ENCODE peak calls at places on chromosomes 13 and 19, in four cellular contexts. W, O, G and E are unnamed samples.

GRCh38 chr19:35002037-35002535 is 2.0 kb downstream of the GRAMD1A start:
- DNase-seq in W (no peak), O (no peak), G (no peak), E (no peak)

GRCh38 chr13:56528040-56528760 is 612.5 kb upstream of the PRR20A start:
- DNase-seq in W (no peak), O (no peak), G (no peak), E (no peak)

GRCh38 chr13:85508683-85509329 is 290.4 kb downstream of the SLITRK6 start:
- DNase-seq in W (no peak), O (no peak), G (peak; percentile 21), E (no peak)

GRCh38 chr13:27432180-27432579 is 7.8 kb downstream of the GTF3A start:
- DNase-seq in W (no peak), O (no peak), G (no peak), E (no peak)

GRCh38 chr19:15031675-15032074 is 17.6 kb upstream of the CASP14 start:
- DNase-seq in W (no peak), O (no peak), G (no peak), E (no peak)

GRCh38 chr13:46615888-46616531 is 63.0 kb downstream of the LRCH1 start:
- DNase-seq in W (no peak), O (no peak), G (peak; percentile 60), E (no peak)

GRCh38 chr13:58680115-58680514 is 1048.6 kb downstream of the PCDH17 start:
- DNase-seq in W (no peak), O (no peak), G (no peak), E (no peak)

GRCh38 chr13:80988752-80989151 is 647.8 kb upstream of the SPRY2 start:
- DNase-seq in W (no peak), O (peak; percentile 17), G (no peak), E (no peak)

GRCh38 chr13:75091707-75092106 is 390.3 kb downstream of the TBC1D4 start:
- DNase-seq in W (no peak), O (no peak), G (no peak), E (no peak)

GRCh38 chr13:46197299-46197975 is 14.3 kb upstream of the LRRC63 start:
- DNase-seq in W (no peak), O (no peak), G (no peak), E (no peak)

GRCh38 chr19:32233091-32233490 is 112.3 kb upstream of the ZNF507 start:
- DNase-seq in W (no peak), O (no peak), G (no peak), E (no peak)

GRCh38 chr13:40536443-40537113 is 129.9 kb downstream of the FOXO1 start:
- DNase-seq in W (no peak), O (no peak), G (no peak), E (no peak)

GRCh38 chr13:57629821-57630235 is 1.7 kb upstream of the PCDH17 start:
- DNase-seq in W (peak; percentile 41), O (peak; percentile 85), G (peak; percentile 76), E (peak; percentile 72)

GRCh38 chr19:51450730-51451307 is 7.4 kb downstream of the SIGLEC8 start:
- DNase-seq in W (no peak), O (no peak), G (no peak), E (peak; percentile 82)

GRCh38 chr13:33251131-33251629 is 34.4 kb downstream of the STARD13 start:
- DNase-seq in W (no peak), O (no peak), G (peak; percentile 97), E (peak; percentile 74)

GRCh38 chr13:109779074-109779473 is 7.3 kb downstream of the IRS2 start:
- DNase-seq in W (peak; percentile 85), O (no peak), G (no peak), E (no peak)

GRCh38 chr19:19110410-19111137 is 27.7 kb downstream of the TMEM161A start:
- DNase-seq in W (no peak), O (no peak), G (peak; percentile 21), E (no peak)

GRCh38 chr19:13983213-13983889 is 22.8 kb downstream of the RFX1 start:
- DNase-seq in W (peak; percentile 63), O (no peak), G (no peak), E (no peak)

GRCh38 chr13:44108345-44108858 is 228.7 kb downstream of the LACC1 start:
- DNase-seq in W (no peak), O (no peak), G (no peak), E (no peak)

GRCh38 chr19:40754611-40755247 is 3.7 kb downstream of the SNRPA start:
- DNase-seq in W (no peak), O (no peak), G (peak; percentile 14), E (no peak)

GRCh38 chr13:112616586-112617381 is 28.8 kb upstream of the TUBGCP3 start:
- DNase-seq in W (no peak), O (peak; percentile 44), G (peak; percentile 49), E (peak; percentile 46)

GRCh38 chr19:35710784-35711723 is 6.7 kb downstream of the ZBTB32 start:
- DNase-seq in W (no peak), O (no peak), G (no peak), E (no peak)

GRCh38 chr19:31675187-31675913 is 326.1 kb upstream of the TSHZ3 start:
- DNase-seq in W (no peak), O (no peak), G (peak; percentile 6), E (no peak)

GRCh38 chr13:98443800-98444325 is 133.0 kb downstream of the STK24 start:
- DNase-seq in W (no peak), O (no peak), G (no peak), E (no peak)

GRCh38 chr13:53901593-53901992 is 873.0 kb downstream of the OLFM4 start:
- DNase-seq in W (no peak), O (no peak), G (no peak), E (no peak)

GRCh38 chr13:111359237-111359915 is 38.9 kb downstream of the TEX29 start:
- DNase-seq in W (no peak), O (no peak), G (no peak), E (no peak)